ENCODE peak calls at places on chromosomes 2 and 18, in eight cellular contexts. A, O, T, R, W, N, Z and H are unnamed samples.

GRCh38 chr2:2192385-2192957 is 138.6 kb downstream of the MYT1L start:
- DNase-seq in A (no peak), O (no peak), W (no peak), Z (no peak), T (no peak), R (no peak), N (no peak), H (no peak)

GRCh38 chr18:50405582-50406271 is 30.9 kb downstream of the SKA1 start:
- DNase-seq in N (no peak), R (no peak), T (peak; percentile 64), O (no peak), Z (no peak), A (no peak), W (no peak), H (no peak)

GRCh38 chr2:218128781-218129478 is 3.1 kb downstream of the CXCR2 start:
- DNase-seq in Z (no peak), O (no peak), N (no peak), R (no peak), W (no peak), A (no peak), T (no peak), H (no peak)

GRCh38 chr2:62029910-62030309 is 124.4 kb downstream of the COMMD1 start:
- DNase-seq in W (no peak), O (no peak), R (no peak), N (no peak), Z (no peak), A (no peak), T (no peak), H (no peak)

GRCh38 chr18:55114856-55115255 is 155.6 kb upstream of the CCDC68 start:
- DNase-seq in W (no peak), A (no peak), T (no peak), N (no peak), R (no peak), Z (no peak), O (no peak), H (no peak)

GRCh38 chr18:22069916-22070315 is 99.5 kb upstream of the GATA6 start:
- DNase-seq in N (no peak), A (no peak), R (no peak), O (no peak), W (no peak), T (no peak), Z (no peak), H (no peak)

GRCh38 chr2:232473467-232473890 is 14.2 kb downstream of the ECEL1 start:
- DNase-seq in Z (no peak), T (no peak), N (no peak), W (no peak), A (no peak), R (no peak), O (peak; percentile 20), H (no peak)

GRCh38 chr2:118535171-118535817 is 312.2 kb downstream of the EN1 start:
- DNase-seq in A (no peak), O (peak; percentile 49), Z (no peak), T (no peak), W (no peak), R (no peak), N (no peak), H (no peak)

GRCh38 chr2:70496819-70497218 is 56.8 kb downstream of the TGFA start:
- DNase-seq in N (no peak), O (no peak), W (no peak), R (no peak), Z (no peak), T (no peak), A (no peak), H (no peak)

GRCh38 chr18:62027914-62028520 is 135.2 kb upstream of the RNF152 start:
- DNase-seq in N (no peak), T (no peak), Z (no peak), R (no peak), O (peak; percentile 84), A (no peak), W (no peak), H (no peak)

GRCh38 chr2:64104944-64105343 is 39.3 kb downstream of the PELI1 start:
- DNase-seq in T (no peak), A (no peak), Z (no peak), N (no peak), R (no peak), O (no peak), W (no peak), H (no peak)

GRCh38 chr18:56475250-56475649 is 163.1 kb downstream of the TXNL1 start:
- DNase-seq in O (no peak), R (no peak), W (no peak), N (no peak), Z (no peak), T (no peak), A (no peak), H (no peak)

GRCh38 chr2:187459242-187459641 is 11.2 kb upstream of the CALCRL start:
- DNase-seq in A (no peak), N (no peak), Z (no peak), O (no peak), W (no peak), T (no peak), R (no peak), H (no peak)

GRCh38 chr2:127411609-127412370 is 6.4 kb upstream of the PROC start:
- DNase-seq in N (no peak), W (no peak), A (no peak), R (peak; percentile 58), T (no peak), O (no peak), Z (no peak), H (peak; percentile 52)

GRCh38 chr2:222959358-222959757 is 92.6 kb upstream of the KCNE4 start:
- DNase-seq in R (no peak), Z (peak; percentile 91), N (no peak), O (peak; percentile 84), A (no peak), T (peak; percentile 20), W (no peak), H (no peak)

GRCh38 chr2:189022492-189022891 is 48.3 kb downstream of the COL3A1 start:
- DNase-seq in N (no peak), W (no peak), A (no peak), Z (no peak), O (no peak), T (no peak), R (peak; percentile 34), H (no peak)

GRCh38 chr2:189022002-189022401 is 47.8 kb downstream of the COL3A1 start:
- DNase-seq in R (peak; percentile 47), N (no peak), A (no peak), W (no peak), Z (no peak), O (no peak), T (no peak), H (no peak)

GRCh38 chr2:189020179-189020578 is 46.0 kb downstream of the COL3A1 start:
- DNase-seq in W (no peak), O (no peak), N (no peak), Z (no peak), T (no peak), A (no peak), R (no peak), H (no peak)

GRCh38 chr2:189024861-189025618 is 50.9 kb downstream of the COL3A1 start:
- DNase-seq in Z (no peak), A (no peak), W (no peak), O (peak; percentile 67), T (peak; percentile 26), N (no peak), R (no peak), H (no peak)
- TF ChIP-seq CTCF in Z (peak; percentile 36), A (no peak), W (peak; percentile 17), O (peak; percentile 90), T (peak; percentile 63), N (peak; percentile 26), R (no peak), H (no peak)

GRCh38 chr2:47617028-47617427 is 165.9 kb upstream of the MSH6 start:
- DNase-seq in T (peak; percentile 57), Z (no peak), O (no peak), R (no peak), W (no peak), A (no peak), N (no peak), H (no peak)
- H3K4me1 ChIP-seq in T (peaks cover 39% of the 10 kb centered on the region), Z (no peaks in the 10 kb centered on the region), O (no peaks in the 10 kb centered on the region), R (no peaks in the 10 kb centered on the region), W (no peaks in the 10 kb centered on the region), A (no peaks in the 10 kb centered on the region), N (no peaks in the 10 kb centered on the region), H (no peaks in the 10 kb centered on the region)

GRCh38 chr2:207041753-207042152 is 102.4 kb downstream of the CPO start:
- DNase-seq in A (no peak), T (no peak), W (no peak), N (no peak), Z (no peak), O (no peak), R (no peak), H (no peak)
- H3K4me3 ChIP-seq in A (no peak overlapping the region), T (no peak overlapping the region), W (peak overlapping the region; percentile 27), N (no peak overlapping the region), Z (no peak overlapping the region), O (no peak overlapping the region), R (peak overlapping the region; percentile 16), H (no peak overlapping the region)

DNA sequence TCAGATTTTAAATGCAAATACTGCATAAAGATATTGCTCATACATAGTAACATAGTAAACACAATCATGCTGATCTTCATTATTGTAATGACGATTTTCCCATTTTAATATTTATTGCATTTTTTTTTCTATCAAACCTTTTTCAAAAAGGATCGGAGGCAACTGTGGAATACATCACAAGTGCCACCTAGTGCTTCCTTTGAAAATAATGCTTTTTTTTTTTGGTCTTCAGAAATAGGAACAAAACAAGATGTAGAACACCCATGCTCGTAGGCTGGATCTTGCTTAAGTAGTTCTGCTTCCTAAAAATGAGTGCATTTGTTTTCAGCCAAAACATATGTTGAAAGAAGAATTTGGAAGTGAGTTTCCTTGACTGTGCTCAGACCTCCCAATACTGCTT is 35.7 kb upstream of the GPR155 start:
- DNase-seq in R (no peak), Z (no peak), W (no peak), O (no peak), T (no peak), N (no peak), A (no peak), H (no peak)
- TF ChIP-seq CTCF in R (no peak), Z (peak; percentile 48), W (peak; percentile 20), O (peak; percentile 52), T (peak; percentile 33), N (peak; percentile 31), A (peak; percentile 47), H (peak; percentile 35)

DNA sequence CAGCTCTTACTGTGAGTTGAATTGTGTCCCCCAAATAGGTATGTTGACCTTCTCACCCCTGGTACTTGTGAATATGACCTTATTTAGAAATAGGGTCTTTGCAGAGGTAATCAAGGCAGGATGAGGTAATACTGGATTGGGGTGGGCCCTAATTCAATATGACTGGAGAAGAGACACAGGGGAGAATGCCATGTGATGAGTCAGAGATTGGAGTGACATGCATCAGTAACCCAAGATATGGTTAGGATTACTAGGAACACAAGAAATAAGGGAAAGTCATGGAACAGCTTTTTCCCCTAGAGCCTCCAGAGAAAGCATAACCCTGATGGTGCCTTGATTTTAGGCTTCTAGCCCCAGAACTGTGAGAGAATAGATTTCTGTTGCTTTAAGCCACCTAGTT is 37.0 kb upstream of the ATP5MC3 start:
- DNase-seq in Z (no peak), R (no peak), A (no peak), N (no peak), O (no peak), W (no peak), T (no peak), H (no peak)
- H3K4me1 ChIP-seq in Z (no peaks in the 10 kb centered on the region), R (no peaks in the 10 kb centered on the region), A (no peaks in the 10 kb centered on the region), N (no peaks in the 10 kb centered on the region), O (no peaks in the 10 kb centered on the region), W (no peaks in the 10 kb centered on the region), T (no peaks in the 10 kb centered on the region), H (no peaks in the 10 kb centered on the region)

GRCh38 chr18:48947102-48947501 is 3.7 kb downstream of the SMAD7 start:
- DNase-seq in O (no peak), A (no peak), Z (no peak), T (no peak), N (no peak), W (no peak), R (no peak), H (no peak)
- H3K4me3 ChIP-seq in O (peak overlapping the region; percentile 99), A (peak overlapping the region; percentile 92), Z (peak overlapping the region; percentile 79), T (no peak overlapping the region), N (peak overlapping the region; percentile 88), W (peak overlapping the region; percentile 79), R (peak overlapping the region; percentile 78), H (peak overlapping the region; percentile 69)

GRCh38 chr2:109615637-109616144 is 1.5 kb downstream of the SOWAHC start:
- DNase-seq in R (no peak), T (peak; percentile 37), W (no peak), Z (no peak), A (peak; percentile 78), O (peak; percentile 83), N (no peak), H (no peak)
- TF ChIP-seq CTCF in R (no peak), T (peak; percentile 21), W (no peak), Z (peak; percentile 52), A (peak; percentile 20), O (peak; percentile 64), N (no peak), H (no peak)